ENCODE peak calls at places on chromosomes 16 and 17, in nine cellular contexts. B is D341Med; V is osteocyte; N is right lobe of liver; A is left lung; R is EL; Z is activated CD4-positive, CD25-positive, alpha-beta regulatory T cell; M is stimulated activated CD8-positive, alpha-beta memory T cell treated with anti-CD3 and anti-CD28 coated beads, Interleukin-4, amount 100 ng/mL, for 1 hour; S is COR-L47. E is an unnamed sample.

GRCh38 chr16:49000594-49000993 is 281.0 kb downstream of the CBLN1 start:
- DNase-seq in B (no peak), V (peak; percentile 57), N (no peak), A (no peak), R (no peak), Z (no peak), M (no peak), S (no peak), E (no peak)

GRCh38 chr16:89453662-89454321 is 36.6 kb downstream of the ANKRD11 start:
- DNase-seq in B (no peak), V (no peak), N (no peak), A (no peak), R (peak; percentile 33), Z (no peak), M (no peak), S (no peak), E (no peak)

GRCh38 chr17:57918017-57918895 is 37.0 kb downstream of the CUEDC1 start:
- DNase-seq in B (no peak), V (no peak), N (no peak), A (no peak), R (peak; percentile 71), Z (no peak), M (no peak), S (no peak), E (no peak)

GRCh38 chr17:80030730-80031410 is 4.8 kb downstream of the TBC1D16 start:
- DNase-seq in B (peak; percentile 83), V (no peak), N (peak; percentile 80), A (peak; percentile 69), R (no peak), Z (no peak), M (no peak), S (peak; percentile 87), E (no peak)

GRCh38 chr17:71237903-71238538 is 882.8 kb upstream of the SOX9 start:
- DNase-seq in B (peak; percentile 26), V (no peak), N (no peak), A (no peak), R (peak; percentile 49), Z (no peak), M (no peak), S (peak; percentile 50), E (no peak)

GRCh38 chr17:19508327-19508867 is 25.3 kb upstream of the SLC47A1 start:
- DNase-seq in B (peak; percentile 66), V (no peak), N (peak; percentile 45), A (no peak), R (no peak), Z (peak; percentile 11), M (peak; percentile 5), S (no peak), E (no peak)

GRCh38 chr17:79532107-79532790 is 78.6 kb downstream of the RBFOX3 start:
- DNase-seq in B (no peak), V (no peak), N (no peak), A (no peak), R (no peak), Z (no peak), M (no peak), S (no peak), E (no peak)

GRCh38 chr17:39365252-39365651 is 36.2 kb downstream of the FBXL20 start:
- DNase-seq in B (no peak), V (no peak), N (no peak), A (no peak), R (peak; percentile 43), Z (no peak), M (no peak), S (no peak), E (no peak)

GRCh38 chr17:49016775-49017463 is 19.7 kb downstream of the IGF2BP1 start:
- DNase-seq in B (peak; percentile 70), V (peak; percentile 96), N (no peak), A (no peak), R (peak; percentile 92), Z (no peak), M (no peak), S (peak; percentile 55), E (no peak)

E was measured in mesothelial cell of epicardium.